ENCODE peak calls at places on chromosome 6, in eight cellular contexts. R is ascending aorta; B is HL-60; I is brain microvascular endothelial cell; Y is fibroblast of lung; S is PC-3; T is HFFc6; C is CD8-positive, alpha-beta T cell. J is an unnamed sample.
A peak's percentile ranks its signal among the peaks of the same experiment; 100 is the strongest.

GRCh38 chr6:35018746-35019145 is 122.4 kb downstream of the TCP11 start:
- DNase-seq in R (no peak), B (no peak), I (no peak), Y (no peak), S (no peak), T (no peak), C (no peak), J (no peak)

GRCh38 chr6:136341967-136342366 is 52.3 kb upstream of the BCLAF1 start:
- DNase-seq in R (no peak), B (no peak), I (no peak), Y (no peak), S (no peak), T (peak; percentile 40), C (no peak), J (no peak)

GRCh38 chr6:20202070-20202658 is 10.1 kb downstream of the MBOAT1 start:
- DNase-seq in R (no peak), B (peak; percentile 72), I (no peak), Y (peak; percentile 64), S (peak; percentile 81), T (peak; percentile 49), C (no peak), J (no peak)

GRCh38 chr6:3204921-3205320 is 22.5 kb downstream of the TUBB2B start:
- DNase-seq in R (no peak), B (no peak), I (no peak), Y (no peak), S (no peak), T (no peak), C (no peak), J (no peak)

GRCh38 chr6:4169028-4169789 is 33.8 kb upstream of the ECI2 start:
- DNase-seq in R (no peak), B (no peak), I (no peak), Y (peak; percentile 29), S (no peak), T (no peak), C (no peak), J (no peak)

GRCh38 chr6:147741419-147741818 is 232.9 kb downstream of the SAMD5 start:
- DNase-seq in R (no peak), B (no peak), I (no peak), Y (no peak), S (no peak), T (no peak), C (no peak), J (no peak)

GRCh38 chr6:154732824-154733609 is at the start of gene SCAF8:
- DNase-seq in R (peak; percentile 88), B (peak; percentile 63), I (peak; percentile 53), Y (peak; percentile 68), S (peak; percentile 83), T (peak; percentile 52), C (peak; percentile 85), J (peak; percentile 50)

GRCh38 chr6:18343741-18344140 is 43.4 kb upstream of the RNF144B start:
- DNase-seq in R (no peak), B (no peak), I (peak; percentile 83), Y (peak; percentile 81), S (peak; percentile 73), T (peak; percentile 40), C (no peak), J (no peak)

GRCh38 chr6:13101985-13102384 is 226.4 kb downstream of the TBC1D7 start:
- DNase-seq in R (no peak), B (no peak), I (no peak), Y (no peak), S (no peak), T (no peak), C (no peak), J (no peak)

GRCh38 chr6:83490177-83490576 is 22.2 kb upstream of the PRSS35 start:
- DNase-seq in R (no peak), B (no peak), I (no peak), Y (no peak), S (no peak), T (no peak), C (no peak), J (no peak)

GRCh38 chr6:28751963-28752350 is 171.8 kb downstream of the TRIM27 start:
- DNase-seq in R (no peak), B (no peak), I (no peak), Y (no peak), S (no peak), T (no peak), C (no peak), J (no peak)

DNA sequence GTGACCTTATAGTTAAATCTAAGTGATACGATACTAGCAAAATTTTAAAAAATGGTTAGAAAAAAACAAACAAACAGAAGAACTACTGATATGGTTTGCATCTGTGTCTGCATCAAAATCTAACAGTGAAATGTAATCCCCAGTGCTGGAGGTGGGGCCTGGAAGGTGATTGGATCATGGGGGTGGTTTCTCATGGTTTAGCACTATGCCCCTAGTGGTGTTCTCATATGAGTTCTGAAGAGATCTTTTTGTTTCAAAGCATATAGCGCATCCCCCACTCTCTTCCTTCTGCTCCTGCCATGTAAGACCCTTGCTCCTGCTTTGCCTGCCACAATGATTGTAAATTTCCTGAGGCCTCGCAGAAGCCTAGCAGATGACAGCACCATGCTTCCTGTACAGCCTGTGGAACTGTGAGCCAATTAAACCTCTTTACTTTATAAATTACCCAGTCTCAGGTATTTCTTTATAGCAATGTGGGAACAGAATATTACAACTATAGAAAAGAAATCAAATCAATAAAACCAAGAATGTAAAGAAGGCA is 5.4 kb downstream of the FBXL4 start:
- DNase-seq in R (no peak), B (no peak), I (no peak), Y (no peak), S (peak; percentile 23), T (no peak), C (no peak), J (no peak)
- TF ChIP-seq CTCF in R (no peak), B (no peak), I (peak; percentile 33), Y (no peak), S (peak; percentile 41), T (peak; percentile 27), C (no peak), J (no peak)

GRCh38 chr6:37483917-37484785 is 15.5 kb downstream of the CCDC167 start:
- DNase-seq in R (no peak), B (peak; percentile 12), I (peak; percentile 19), Y (peak; percentile 25), S (peak; percentile 56), T (peak; percentile 7), C (peak; percentile 77), J (peak; percentile 90)
- TF ChIP-seq CTCF in R (peak; percentile 67), B (peak; percentile 74), I (peak; percentile 90), Y (peak; percentile 64), S (peak; percentile 77), T (peak; percentile 83), C (peak; percentile 93), J (peak; percentile 80)

GRCh38 chr6:158566207-158566818 is 6.4 kb downstream of the TMEM181 start:
- DNase-seq in R (no peak), B (no peak), I (no peak), Y (no peak), S (no peak), T (no peak), C (no peak), J (no peak)

GRCh38 chr6:158564243-158565121 is 4.6 kb downstream of the TMEM181 start:
- DNase-seq in R (peak; percentile 57), B (no peak), I (no peak), Y (no peak), S (no peak), T (no peak), C (peak; percentile 44), J (no peak)

GRCh38 chr6:158567152-158567551 is 7.3 kb downstream of the TMEM181 start:
- DNase-seq in R (peak; percentile 7), B (no peak), I (no peak), Y (no peak), S (no peak), T (no peak), C (no peak), J (no peak)

GRCh38 chr6:158565122-158565429 is 5.2 kb downstream of the TMEM181 start:
- DNase-seq in R (no peak), B (no peak), I (no peak), Y (no peak), S (no peak), T (no peak), C (no peak), J (no peak)

DNA sequence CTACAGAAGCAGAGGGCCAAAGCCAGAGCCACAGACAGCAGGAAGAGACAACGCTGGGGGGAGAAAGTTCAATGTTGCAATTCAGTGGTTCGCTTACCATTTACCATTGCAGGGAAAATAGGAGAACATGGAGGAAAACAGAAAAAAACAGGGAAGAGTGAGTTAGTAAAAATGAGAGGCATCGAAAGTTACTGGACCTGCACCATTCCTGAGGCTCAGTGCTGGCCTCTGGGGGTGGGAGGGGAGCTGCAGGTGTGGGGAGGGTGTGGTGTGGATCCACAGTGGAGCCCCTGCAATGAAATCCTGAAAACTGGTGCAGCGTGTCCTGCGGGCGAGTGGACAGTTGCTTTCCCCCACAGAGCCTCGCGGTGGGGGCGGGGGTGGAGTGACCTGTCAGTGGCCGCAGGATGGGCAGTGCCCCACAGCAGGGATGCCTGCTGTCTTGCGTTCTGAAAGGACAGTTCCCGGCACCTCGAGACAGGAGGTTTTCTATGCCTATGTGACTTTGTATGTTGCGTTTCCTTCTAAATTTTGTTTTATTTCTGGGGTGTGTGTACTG is 5.7 kb downstream of the TMEM181 start:
- DNase-seq in R (peak; percentile 43), B (no peak), I (no peak), Y (no peak), S (no peak), T (no peak), C (no peak), J (no peak)
- TF ChIP-seq CTCF in R (no peak), B (no peak), I (peak; percentile 34), Y (no peak), S (peak; percentile 12), T (peak; percentile 37), C (no peak), J (no peak)

GRCh38 chr6:5403076-5403475 is 141.8 kb downstream of the FARS2 start:
- DNase-seq in R (no peak), B (no peak), I (no peak), Y (no peak), S (no peak), T (no peak), C (no peak), J (no peak)

GRCh38 chr6:5398530-5398929 is 137.2 kb downstream of the FARS2 start:
- DNase-seq in R (no peak), B (no peak), I (peak; percentile 27), Y (peak; percentile 46), S (peak; percentile 81), T (peak; percentile 25), C (no peak), J (no peak)

GRCh38 chr6:5399391-5399790 is 138.1 kb downstream of the FARS2 start:
- DNase-seq in R (no peak), B (no peak), I (no peak), Y (no peak), S (no peak), T (no peak), C (no peak), J (no peak)

GRCh38 chr6:5403619-5404018 is 142.3 kb downstream of the FARS2 start:
- DNase-seq in R (no peak), B (no peak), I (no peak), Y (peak; percentile 27), S (peak; percentile 30), T (peak; percentile 8), C (no peak), J (no peak)

GRCh38 chr6:5401845-5402738 is 140.8 kb downstream of the FARS2 start:
- DNase-seq in R (no peak), B (no peak), I (peak; percentile 12), Y (no peak), S (peak; percentile 59), T (peak; percentile 17), C (no peak), J (no peak)
- TF ChIP-seq CTCF in R (no peak), B (peak; percentile 32), I (peak; percentile 44), Y (peak; percentile 1), S (peak; percentile 75), T (peak; percentile 78), C (peak; percentile 30), J (peak; percentile 66)

GRCh38 chr6:77124604-77125003 is 338.7 kb downstream of the HTR1B start:
- DNase-seq in R (no peak), B (no peak), I (peak; percentile 15), Y (peak; percentile 10), S (peak; percentile 9), T (peak; percentile 30), C (no peak), J (no peak)
- TF ChIP-seq CTCF in R (no peak), B (no peak), I (peak; percentile 46), Y (no peak), S (no peak), T (peak; percentile 58), C (no peak), J (no peak)